ENCODE peak calls at places on chromosome 17, in six cellular contexts. E is LoVo, D is HT1080, Q is AG20443, M is cerebellum, R is A549. K is an unnamed sample.

GRCh38 chr17:77303620-77304019 is 162.9 kb downstream of the SEC14L1 start:
- DNase-seq in D (no peak), R (no peak), Q (peak; percentile 60), M (no peak), E (no peak), K (no peak)

GRCh38 chr17:28396635-28397239 is 9.3 kb downstream of the SLC46A1 start:
- DNase-seq in D (no peak), M (no peak), R (no peak), E (no peak), Q (no peak), K (no peak)

GRCh38 chr17:71983828-71984227 is 137.0 kb upstream of the SOX9 start:
- DNase-seq in R (no peak), Q (no peak), M (no peak), E (no peak), D (no peak), K (no peak)

GRCh38 chr17:50205931-50206505 is 4.6 kb upstream of the COL1A1 start:
- DNase-seq in Q (no peak), M (no peak), D (no peak), R (no peak), E (no peak), K (no peak)

GRCh38 chr17:81558941-81559806 is 7.0 kb upstream of the FAAP100 start:
- DNase-seq in R (peak; percentile 79), E (no peak), D (no peak), Q (no peak), M (no peak), K (no peak)

GRCh38 chr17:57999496-58000017 is 7.5 kb downstream of the SRSF1 start:
- DNase-seq in E (peak; percentile 74), R (peak; percentile 53), M (peak; percentile 68), Q (peak; percentile 31), D (peak; percentile 65), K (peak; percentile 76)

GRCh38 chr17:233473-233941 is 52.1 kb upstream of the DOC2B start:
- DNase-seq in Q (no peak), R (no peak), M (no peak), D (no peak), E (no peak), K (peak; percentile 53)

GRCh38 chr17:77696151-77696719 is 262.3 kb upstream of the TNRC6C start:
- DNase-seq in Q (no peak), M (peak; percentile 34), R (no peak), E (no peak), D (no peak), K (no peak)

GRCh38 chr17:58525239-58525638 is 10.8 kb upstream of the MTMR4 start:
- DNase-seq in Q (peak; percentile 84), D (peak; percentile 88), R (no peak), E (no peak), M (no peak), K (no peak)

GRCh38 chr17:30318190-30318589 is 15.7 kb downstream of the TMIGD1 start:
- DNase-seq in R (no peak), Q (no peak), M (no peak), E (no peak), D (peak; percentile 57), K (no peak)

GRCh38 chr17:18219016-18219415 is 6.4 kb upstream of the LLGL1 start:
- DNase-seq in Q (peak; percentile 66), M (no peak), D (peak; percentile 21), E (no peak), R (no peak), K (no peak)

GRCh38 chr17:61361084-61361483 is 38.6 kb upstream of the TBX2 start:
- DNase-seq in D (peak; percentile 8), Q (peak; percentile 77), E (no peak), R (no peak), M (no peak), K (peak; percentile 66)

GRCh38 chr17:36501963-36502362 is 15.5 kb downstream of the ZNHIT3 start:
- DNase-seq in Q (peak; percentile 1), R (no peak), D (no peak), M (no peak), E (no peak), K (no peak)

GRCh38 chr17:7241783-7242716 is at the start of gene GABARAP:
- DNase-seq in Q (peak; percentile 87), D (peak; percentile 82), R (peak; percentile 77), M (peak; percentile 89), E (peak; percentile 89), K (peak; percentile 82)

GRCh38 chr17:66032082-66032712 is 159.7 kb downstream of the CEP112 start:
- DNase-seq in E (no peak), Q (no peak), D (no peak), R (no peak), M (no peak), K (no peak)

GRCh38 chr17:32276217-32276616 is 10.6 kb downstream of the RHBDL3 start:
- DNase-seq in M (no peak), D (no peak), Q (no peak), R (no peak), E (no peak), K (no peak)

GRCh38 chr17:80833952-80834895 is 157.4 kb upstream of the CHMP6 start:
- DNase-seq in R (no peak), E (no peak), D (no peak), M (peak; percentile 59), Q (peak; percentile 92), K (no peak)

K was measured in HepG2.